ENCODE peak calls at places on chromosomes 4 and X, in eight cellular contexts. One of them, this sample, is unnamed.

GRCh38 chr4:75939890-75940691 is 722 bp downstream of the NAAA start:
- DNase-seq in upper lobe of left lung: peak
- DNase-seq in A549: peak
- DNase-seq in IMR-90: peak
- DNase-seq in endothelial cell of umbilical vein: peak
- DNase-seq in ovary: peak
- DNase-seq in adrenal gland: peak
- DNase-seq in sigmoid colon: peak
- DNase-seq in this sample: peak

GRCh38 chr4:141339966-141340365 is 119.3 kb downstream of the ZNF330 start:
- DNase-seq in ovary: no peak
- DNase-seq in sigmoid colon: no peak
- DNase-seq in endothelial cell of umbilical vein: peak
- DNase-seq in upper lobe of left lung: no peak
- DNase-seq in A549: no peak
- DNase-seq in IMR-90: peak
- DNase-seq in adrenal gland: no peak
- DNase-seq in this sample: no peak

GRCh38 chr4:41135761-41136160 is 78.6 kb downstream of the APBB2 start:
- DNase-seq in ovary: no peak
- DNase-seq in A549: no peak
- DNase-seq in endothelial cell of umbilical vein: no peak
- DNase-seq in sigmoid colon: no peak
- DNase-seq in upper lobe of left lung: no peak
- DNase-seq in adrenal gland: no peak
- DNase-seq in IMR-90: no peak
- DNase-seq in this sample: no peak

GRCh38 chrX:28205905-28206304 is 224.7 kb upstream of the DCAF8L1 start:
- DNase-seq in ovary: no peak
- DNase-seq in endothelial cell of umbilical vein: no peak
- DNase-seq in adrenal gland: no peak
- DNase-seq in IMR-90: no peak
- DNase-seq in A549: no peak
- DNase-seq in upper lobe of left lung: no peak
- DNase-seq in sigmoid colon: no peak
- DNase-seq in this sample: no peak

GRCh38 chr4:156476359-156476758 is 495.2 kb downstream of the PDGFC start:
- DNase-seq in IMR-90: peak
- DNase-seq in sigmoid colon: no peak
- DNase-seq in upper lobe of left lung: no peak
- DNase-seq in A549: peak
- DNase-seq in endothelial cell of umbilical vein: peak
- DNase-seq in adrenal gland: no peak
- DNase-seq in ovary: no peak
- DNase-seq in this sample: no peak

GRCh38 chr4:20418865-20419451 is 167.3 kb downstream of the SLIT2 start:
- DNase-seq in IMR-90: peak
- DNase-seq in upper lobe of left lung: no peak
- DNase-seq in sigmoid colon: no peak
- DNase-seq in endothelial cell of umbilical vein: peak
- DNase-seq in ovary: no peak
- DNase-seq in A549: peak
- DNase-seq in adrenal gland: no peak
- DNase-seq in this sample: no peak

GRCh38 chrX:77910108-77910840 is at the start of gene ATP7A:
- DNase-seq in A549: peak
- DNase-seq in endothelial cell of umbilical vein: peak
- DNase-seq in IMR-90: peak
- DNase-seq in upper lobe of left lung: peak
- DNase-seq in ovary: peak
- DNase-seq in adrenal gland: peak
- DNase-seq in sigmoid colon: peak
- DNase-seq in this sample: peak

GRCh38 chrX:45756562-45756961 is 555.9 kb upstream of the DIPK2B start:
- DNase-seq in upper lobe of left lung: no peak
- DNase-seq in IMR-90: no peak
- DNase-seq in adrenal gland: no peak
- DNase-seq in A549: no peak
- DNase-seq in ovary: no peak
- DNase-seq in sigmoid colon: no peak
- DNase-seq in endothelial cell of umbilical vein: peak
- DNase-seq in this sample: no peak

GRCh38 chr4:147777456-147778091 is 45.7 kb downstream of the ARHGAP10 start:
- DNase-seq in upper lobe of left lung: no peak
- DNase-seq in A549: peak
- DNase-seq in adrenal gland: no peak
- DNase-seq in IMR-90: peak
- DNase-seq in sigmoid colon: no peak
- DNase-seq in endothelial cell of umbilical vein: no peak
- DNase-seq in ovary: no peak
- DNase-seq in this sample: no peak

GRCh38 chrX:119459181-119459580 is 9.1 kb upstream of the SLC25A5 start:
- DNase-seq in upper lobe of left lung: no peak
- DNase-seq in endothelial cell of umbilical vein: no peak
- DNase-seq in IMR-90: peak
- DNase-seq in sigmoid colon: no peak
- DNase-seq in adrenal gland: no peak
- DNase-seq in A549: no peak
- DNase-seq in ovary: no peak
- DNase-seq in this sample: no peak

GRCh38 chr4:108834167-108834566 is 71.3 kb upstream of the ETNPPL start:
- DNase-seq in adrenal gland: no peak
- DNase-seq in ovary: no peak
- DNase-seq in A549: no peak
- DNase-seq in IMR-90: peak
- DNase-seq in endothelial cell of umbilical vein: no peak
- DNase-seq in upper lobe of left lung: no peak
- DNase-seq in sigmoid colon: no peak
- DNase-seq in this sample: no peak

GRCh38 chr4:5012477-5012876 is 6.8 kb downstream of the CYTL1 start:
- DNase-seq in A549: peak
- DNase-seq in upper lobe of left lung: no peak
- DNase-seq in sigmoid colon: no peak
- DNase-seq in IMR-90: no peak
- DNase-seq in adrenal gland: no peak
- DNase-seq in ovary: no peak
- DNase-seq in endothelial cell of umbilical vein: no peak
- DNase-seq in this sample: no peak

GRCh38 chr4:6441202-6441582 is 31.2 kb downstream of the PPP2R2C start:
- DNase-seq in sigmoid colon: no peak
- DNase-seq in IMR-90: no peak
- DNase-seq in upper lobe of left lung: no peak
- DNase-seq in endothelial cell of umbilical vein: no peak
- DNase-seq in A549: no peak
- DNase-seq in adrenal gland: no peak
- DNase-seq in ovary: no peak
- DNase-seq in this sample: no peak

GRCh38 chr4:40621592-40622512 is 7.8 kb downstream of the RBM47 start:
- DNase-seq in ovary: peak
- DNase-seq in adrenal gland: peak
- DNase-seq in upper lobe of left lung: peak
- DNase-seq in endothelial cell of umbilical vein: no peak
- DNase-seq in sigmoid colon: peak
- DNase-seq in IMR-90: peak
- DNase-seq in A549: peak
- DNase-seq in this sample: peak

GRCh38 chr4:169314906-169315305 is 44.1 kb upstream of the SH3RF1 start:
- DNase-seq in ovary: peak
- DNase-seq in endothelial cell of umbilical vein: peak
- DNase-seq in IMR-90: peak
- DNase-seq in sigmoid colon: peak
- DNase-seq in A549: peak
- DNase-seq in upper lobe of left lung: peak
- DNase-seq in adrenal gland: peak
- DNase-seq in this sample: peak

GRCh38 chr4:18846313-18846712 is 824.8 kb upstream of the LCORL start:
- DNase-seq in adrenal gland: no peak
- DNase-seq in A549: no peak
- DNase-seq in endothelial cell of umbilical vein: no peak
- DNase-seq in upper lobe of left lung: no peak
- DNase-seq in ovary: no peak
- DNase-seq in sigmoid colon: no peak
- DNase-seq in IMR-90: no peak
- DNase-seq in this sample: no peak

GRCh38 chrX:105870465-105870864 is 48.1 kb downstream of the NRK start:
- DNase-seq in adrenal gland: no peak
- DNase-seq in sigmoid colon: no peak
- DNase-seq in A549: no peak
- DNase-seq in ovary: no peak
- DNase-seq in endothelial cell of umbilical vein: no peak
- DNase-seq in upper lobe of left lung: no peak
- DNase-seq in IMR-90: no peak
- DNase-seq in this sample: no peak

GRCh38 chr4:47543331-47543730 is 58.3 kb downstream of the ATP10D start:
- DNase-seq in IMR-90: peak
- DNase-seq in ovary: no peak
- DNase-seq in sigmoid colon: no peak
- DNase-seq in endothelial cell of umbilical vein: no peak
- DNase-seq in A549: no peak
- DNase-seq in adrenal gland: no peak
- DNase-seq in upper lobe of left lung: no peak
- DNase-seq in this sample: no peak

GRCh38 chrX:154751669-154752271 is 893 bp upstream of the GAB3 start:
- DNase-seq in sigmoid colon: no peak
- DNase-seq in IMR-90: no peak
- DNase-seq in ovary: no peak
- DNase-seq in upper lobe of left lung: no peak
- DNase-seq in endothelial cell of umbilical vein: peak
- DNase-seq in adrenal gland: no peak
- DNase-seq in A549: no peak
- DNase-seq in this sample: peak
- H3K4me3 ChIP-seq in sigmoid colon: peak
- H3K4me3 ChIP-seq in IMR-90: no peak
- H3K4me3 ChIP-seq in ovary: no peak
- H3K4me3 ChIP-seq in upper lobe of left lung: peak
- H3K4me3 ChIP-seq in endothelial cell of umbilical vein: no peak
- H3K4me3 ChIP-seq in adrenal gland: no peak
- H3K4me3 ChIP-seq in A549: no peak
- H3K4me3 ChIP-seq in this sample: peak

GRCh38 chrX:6005856-6006255 is 222.8 kb downstream of the NLGN4X start:
- DNase-seq in endothelial cell of umbilical vein: no peak
- DNase-seq in sigmoid colon: no peak
- DNase-seq in ovary: no peak
- DNase-seq in upper lobe of left lung: no peak
- DNase-seq in adrenal gland: no peak
- DNase-seq in IMR-90: no peak
- DNase-seq in A549: no peak
- DNase-seq in this sample: no peak

GRCh38 chrX:5998901-5999300 is 229.8 kb downstream of the NLGN4X start:
- DNase-seq in ovary: no peak
- DNase-seq in upper lobe of left lung: no peak
- DNase-seq in adrenal gland: no peak
- DNase-seq in sigmoid colon: no peak
- DNase-seq in IMR-90: no peak
- DNase-seq in A549: no peak
- DNase-seq in endothelial cell of umbilical vein: no peak
- DNase-seq in this sample: no peak

GRCh38 chrX:6002056-6002455 is 226.6 kb downstream of the NLGN4X start:
- DNase-seq in ovary: no peak
- DNase-seq in adrenal gland: no peak
- DNase-seq in sigmoid colon: no peak
- DNase-seq in upper lobe of left lung: peak
- DNase-seq in IMR-90: no peak
- DNase-seq in A549: no peak
- DNase-seq in endothelial cell of umbilical vein: no peak
- DNase-seq in this sample: no peak

DNA sequence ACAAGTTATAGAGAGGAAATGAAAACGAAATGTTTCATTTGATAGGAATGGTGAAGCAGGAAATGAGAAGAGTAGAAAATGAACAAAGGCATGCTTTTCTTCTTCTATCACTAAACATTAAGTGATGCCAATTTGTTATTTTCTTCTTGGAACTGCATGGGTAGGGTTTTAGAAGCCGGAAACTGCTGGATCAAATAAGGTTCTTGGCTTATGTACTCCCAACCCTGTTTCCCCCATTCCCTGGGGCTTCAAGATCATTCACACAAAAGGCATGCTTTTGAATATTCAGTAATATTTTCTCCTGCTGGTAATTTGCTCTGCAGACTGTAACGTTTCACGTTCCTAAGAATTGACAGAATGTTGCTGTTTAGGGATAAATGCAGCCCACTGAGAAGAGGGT is 224.1 kb downstream of the NLGN4X start:
- DNase-seq in upper lobe of left lung: no peak
- DNase-seq in A549: no peak
- DNase-seq in endothelial cell of umbilical vein: no peak
- DNase-seq in adrenal gland: no peak
- DNase-seq in IMR-90: no peak
- DNase-seq in sigmoid colon: no peak
- DNase-seq in ovary: no peak
- DNase-seq in this sample: no peak
- H3K27ac ChIP-seq in upper lobe of left lung: no peak
- H3K27ac ChIP-seq in A549: no peak
- H3K27ac ChIP-seq in endothelial cell of umbilical vein: no peak
- H3K27ac ChIP-seq in adrenal gland: no peak
- H3K27ac ChIP-seq in IMR-90: no peak
- H3K27ac ChIP-seq in sigmoid colon: no peak
- H3K27ac ChIP-seq in ovary: no peak
- H3K27ac ChIP-seq in this sample: no peak

GRCh38 chr4:88697588-88698329 is at the start of gene NAP1L5:
- DNase-seq in IMR-90: peak
- DNase-seq in ovary: peak
- DNase-seq in upper lobe of left lung: peak
- DNase-seq in adrenal gland: peak
- DNase-seq in endothelial cell of umbilical vein: peak
- DNase-seq in sigmoid colon: peak
- DNase-seq in A549: peak
- DNase-seq in this sample: peak
- TF ChIP-seq POLR2A in IMR-90: peak
- TF ChIP-seq POLR2A in ovary: peak
- TF ChIP-seq POLR2A in upper lobe of left lung: no peak
- TF ChIP-seq POLR2A in adrenal gland: peak
- TF ChIP-seq POLR2A in endothelial cell of umbilical vein: no peak
- TF ChIP-seq POLR2A in sigmoid colon: peak
- TF ChIP-seq POLR2A in A549: no peak
- TF ChIP-seq POLR2A in this sample: peak

GRCh38 chr4:168152837-168153500 is 60.6 kb downstream of the ANXA10 start:
- DNase-seq in ovary: no peak
- DNase-seq in upper lobe of left lung: no peak
- DNase-seq in adrenal gland: no peak
- DNase-seq in IMR-90: no peak
- DNase-seq in endothelial cell of umbilical vein: no peak
- DNase-seq in A549: no peak
- DNase-seq in sigmoid colon: no peak
- DNase-seq in this sample: no peak
- H3K4me3 ChIP-seq in ovary: no peak
- H3K4me3 ChIP-seq in upper lobe of left lung: no peak
- H3K4me3 ChIP-seq in adrenal gland: peak
- H3K4me3 ChIP-seq in IMR-90: no peak
- H3K4me3 ChIP-seq in endothelial cell of umbilical vein: peak
- H3K4me3 ChIP-seq in A549: no peak
- H3K4me3 ChIP-seq in sigmoid colon: no peak
- H3K4me3 ChIP-seq in this sample: peak

This sample was measured in heart left ventricle.